ENCODE peak calls at places on chromosomes 13 and 19, in seven cellular contexts. S is kidney tubule cell; X is activated CD8-positive, alpha-beta memory T cell treated with anti-CD3 and anti-CD28 coated beads, Interleukin-2, amount 50 U/mL, for 48 hours; W is fibroblast of the conjunctiva; K is neuronal stem cell; E is IMR-90; U is lower lobe of right lung. N is an unnamed sample.

GRCh38 chr19:19267305-19267704 is 5.8 kb downstream of the TM6SF2 start:
- DNase-seq in S (no peak), X (no peak), W (no peak), K (no peak), E (no peak), U (no peak), N (no peak)

GRCh38 chr13:113129480-113129879 is 6.9 kb downstream of the F10 start:
- DNase-seq in S (no peak), X (peak), W (no peak), K (no peak), E (no peak), U (peak), N (no peak)

GRCh38 chr13:102901615-102902305 is 55.9 kb downstream of the ERCC5 start:
- DNase-seq in S (peak), X (no peak), W (no peak), K (no peak), E (peak), U (no peak), N (no peak)

GRCh38 chr13:78326608-78327007 is 276.7 kb downstream of the POU4F1 start:
- DNase-seq in S (peak), X (no peak), W (no peak), K (no peak), E (no peak), U (no peak), N (no peak)

GRCh38 chr19:15195987-15196682 is 4.7 kb downstream of the NOTCH3 start:
- DNase-seq in S (peak), X (no peak), W (no peak), K (no peak), E (no peak), U (peak), N (no peak)

GRCh38 chr19:1582201-1582600 is 10.5 kb downstream of the MBD3 start:
- DNase-seq in S (no peak), X (no peak), W (no peak), K (no peak), E (no peak), U (no peak), N (no peak)

GRCh38 chr19:5395996-5396939 is 55.7 kb upstream of the PTPRS start:
- DNase-seq in S (no peak), X (no peak), W (no peak), K (no peak), E (no peak), U (no peak), N (no peak)

GRCh38 chr13:90627813-90628212 is 719.7 kb upstream of the MIR17HG start:
- DNase-seq in S (no peak), X (no peak), W (no peak), K (no peak), E (no peak), U (no peak), N (no peak)

GRCh38 chr13:71625694-71626093 is 241.3 kb downstream of the DACH1 start:
- DNase-seq in S (no peak), X (no peak), W (no peak), K (no peak), E (peak), U (no peak), N (no peak)

N was measured in caudate nucleus.